ENCODE peak calls at places on chromosomes 12 and 14, in ten cellular contexts. One of them, this sample, is unnamed.
A peak's percentile ranks its signal among the peaks of the same experiment; 100 is the strongest.

GRCh38 chr14:101673873-101674272 is 87.6 kb upstream of the PPP2R5C start:
- DNase-seq in right atrium auricular region: no peak
- DNase-seq in BJ: no peak
- DNase-seq in AG04450: no peak
- DNase-seq in B cell: no peak
- DNase-seq in WTC11: no peak
- DNase-seq in adrenal gland: no peak
- DNase-seq in AG10803: no peak
- DNase-seq in GM12864: no peak
- DNase-seq in endothelial cell of umbilical vein: no peak
- DNase-seq in this sample: no peak

GRCh38 chr12:52874573-52875435 is 26.0 kb upstream of the KRT78 start:
- DNase-seq in BJ: no peak
- DNase-seq in B cell: no peak
- DNase-seq in AG04450: no peak
- DNase-seq in AG10803: no peak
- DNase-seq in endothelial cell of umbilical vein: no peak
- DNase-seq in GM12864: no peak
- DNase-seq in adrenal gland: no peak
- DNase-seq in WTC11: no peak
- DNase-seq in right atrium auricular region: no peak
- DNase-seq in this sample: no peak

GRCh38 chr12:89768586-89769482 is 60.2 kb upstream of the ATP2B1 start:
- DNase-seq in WTC11: no peak
- DNase-seq in B cell: no peak
- DNase-seq in adrenal gland: no peak
- DNase-seq in endothelial cell of umbilical vein: no peak
- DNase-seq in right atrium auricular region: no peak
- DNase-seq in GM12864: no peak
- DNase-seq in AG10803: peak; percentile 97
- DNase-seq in BJ: peak; percentile 98
- DNase-seq in AG04450: peak; percentile 79
- DNase-seq in this sample: no peak

GRCh38 chr14:91575469-91576208 is 65.5 kb upstream of the PPP4R3A start:
- DNase-seq in right atrium auricular region: no peak
- DNase-seq in AG04450: no peak
- DNase-seq in BJ: no peak
- DNase-seq in GM12864: no peak
- DNase-seq in WTC11: no peak
- DNase-seq in adrenal gland: no peak
- DNase-seq in B cell: no peak
- DNase-seq in AG10803: no peak
- DNase-seq in endothelial cell of umbilical vein: no peak
- DNase-seq in this sample: no peak

GRCh38 chr14:62947291-62947690 is 98.0 kb downstream of the KCNH5 start:
- DNase-seq in BJ: no peak
- DNase-seq in right atrium auricular region: no peak
- DNase-seq in adrenal gland: no peak
- DNase-seq in AG10803: no peak
- DNase-seq in GM12864: no peak
- DNase-seq in endothelial cell of umbilical vein: no peak
- DNase-seq in WTC11: no peak
- DNase-seq in B cell: no peak
- DNase-seq in AG04450: no peak
- DNase-seq in this sample: no peak

GRCh38 chr12:131333621-131334440 is 377.1 kb upstream of the SFSWAP start:
- DNase-seq in AG04450: no peak
- DNase-seq in adrenal gland: no peak
- DNase-seq in B cell: peak; percentile 24
- DNase-seq in right atrium auricular region: peak; percentile 34
- DNase-seq in endothelial cell of umbilical vein: no peak
- DNase-seq in AG10803: no peak
- DNase-seq in WTC11: no peak
- DNase-seq in GM12864: no peak
- DNase-seq in BJ: no peak
- DNase-seq in this sample: no peak

GRCh38 chr14:51394391-51394790 is 154.3 kb downstream of the TMX1 start:
- DNase-seq in GM12864: no peak
- DNase-seq in endothelial cell of umbilical vein: peak; percentile 53
- DNase-seq in B cell: no peak
- DNase-seq in WTC11: no peak
- DNase-seq in AG04450: no peak
- DNase-seq in adrenal gland: no peak
- DNase-seq in BJ: peak; percentile 80
- DNase-seq in right atrium auricular region: no peak
- DNase-seq in AG10803: peak; percentile 95
- DNase-seq in this sample: no peak

GRCh38 chr14:104319489-104320241 is 181.3 kb downstream of the KIF26A start:
- DNase-seq in AG04450: no peak
- DNase-seq in adrenal gland: no peak
- DNase-seq in BJ: no peak
- DNase-seq in endothelial cell of umbilical vein: no peak
- DNase-seq in GM12864: no peak
- DNase-seq in AG10803: no peak
- DNase-seq in WTC11: peak; percentile 9
- DNase-seq in B cell: no peak
- DNase-seq in right atrium auricular region: no peak
- DNase-seq in this sample: no peak

GRCh38 chr12:114902665-114903393 is 218.9 kb upstream of the TBX3 start:
- DNase-seq in B cell: no peak
- DNase-seq in BJ: peak; percentile 85
- DNase-seq in AG04450: peak; percentile 81
- DNase-seq in AG10803: peak; percentile 86
- DNase-seq in endothelial cell of umbilical vein: no peak
- DNase-seq in GM12864: no peak
- DNase-seq in WTC11: no peak
- DNase-seq in adrenal gland: no peak
- DNase-seq in right atrium auricular region: no peak
- DNase-seq in this sample: no peak

GRCh38 chr12:31874961-31875608 is 84.1 kb upstream of the RESF1 start:
- DNase-seq in AG04450: peak; percentile 8
- DNase-seq in AG10803: peak; percentile 62
- DNase-seq in WTC11: no peak
- DNase-seq in adrenal gland: peak; percentile 58
- DNase-seq in endothelial cell of umbilical vein: peak; percentile 93
- DNase-seq in B cell: peak; percentile 82
- DNase-seq in GM12864: peak; percentile 69
- DNase-seq in right atrium auricular region: peak; percentile 57
- DNase-seq in BJ: peak; percentile 25
- DNase-seq in this sample: peak; percentile 76

GRCh38 chr12:15677207-15677606 is 112.0 kb downstream of the EPS8 start:
- DNase-seq in GM12864: no peak
- DNase-seq in adrenal gland: no peak
- DNase-seq in BJ: no peak
- DNase-seq in B cell: no peak
- DNase-seq in WTC11: no peak
- DNase-seq in AG10803: no peak
- DNase-seq in right atrium auricular region: no peak
- DNase-seq in AG04450: no peak
- DNase-seq in endothelial cell of umbilical vein: no peak
- DNase-seq in this sample: no peak

GRCh38 chr12:54419088-54419887 is at the start of gene ITGA5:
- DNase-seq in WTC11: peak; percentile 62
- DNase-seq in B cell: no peak
- DNase-seq in adrenal gland: peak; percentile 87
- DNase-seq in right atrium auricular region: peak; percentile 90
- DNase-seq in GM12864: no peak
- DNase-seq in AG04450: no peak
- DNase-seq in BJ: no peak
- DNase-seq in endothelial cell of umbilical vein: peak; percentile 75
- DNase-seq in AG10803: peak; percentile 68
- DNase-seq in this sample: no peak

GRCh38 chr12:118456741-118457140 is 80.4 kb downstream of the SUDS3 start:
- DNase-seq in B cell: no peak
- DNase-seq in adrenal gland: no peak
- DNase-seq in endothelial cell of umbilical vein: no peak
- DNase-seq in BJ: no peak
- DNase-seq in right atrium auricular region: no peak
- DNase-seq in AG10803: no peak
- DNase-seq in GM12864: no peak
- DNase-seq in AG04450: no peak
- DNase-seq in WTC11: no peak
- DNase-seq in this sample: no peak

DNA sequence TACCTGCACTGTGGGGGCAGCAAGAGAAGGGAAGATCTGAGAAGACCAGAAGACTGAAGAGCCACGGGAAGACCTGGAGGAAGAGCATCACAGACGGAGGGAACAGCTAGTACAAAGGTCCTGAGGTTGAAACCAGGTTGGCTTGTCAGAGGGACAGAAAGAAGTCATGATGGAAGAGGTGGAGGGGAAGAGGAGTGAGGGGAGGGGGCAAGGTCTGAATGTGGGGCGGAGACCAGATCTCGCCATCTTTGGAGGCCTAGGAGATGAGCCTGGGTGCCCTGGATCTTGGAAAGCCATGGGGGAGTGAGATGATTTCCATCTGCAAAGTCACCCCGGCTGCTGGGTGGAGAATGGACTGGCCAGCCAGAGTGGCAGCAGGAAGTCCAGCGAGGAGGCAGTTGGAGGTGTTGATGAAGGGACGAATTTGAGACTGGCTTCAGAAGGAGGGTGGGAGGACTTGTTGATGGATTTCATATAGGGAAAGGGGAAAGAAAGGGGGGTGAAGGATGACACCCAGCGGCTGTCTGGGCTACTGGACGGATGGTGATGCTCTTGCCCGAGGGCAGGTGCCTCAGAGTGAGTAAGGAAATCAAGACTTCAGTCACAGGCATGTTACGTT is 14.6 kb upstream of the UBC start:
- DNase-seq in B cell: no peak
- DNase-seq in GM12864: no peak
- DNase-seq in AG04450: no peak
- DNase-seq in right atrium auricular region: no peak
- DNase-seq in BJ: no peak
- DNase-seq in adrenal gland: no peak
- DNase-seq in endothelial cell of umbilical vein: no peak
- DNase-seq in WTC11: no peak
- DNase-seq in AG10803: no peak
- DNase-seq in this sample: no peak
- TF ChIP-seq CTCF in B cell: no peak
- TF ChIP-seq CTCF in GM12864: no peak
- TF ChIP-seq CTCF in AG04450: no peak
- TF ChIP-seq CTCF in right atrium auricular region: no peak
- TF ChIP-seq CTCF in BJ: no peak
- TF ChIP-seq CTCF in adrenal gland: no peak
- TF ChIP-seq CTCF in endothelial cell of umbilical vein: no peak
- TF ChIP-seq CTCF in WTC11: no peak
- TF ChIP-seq CTCF in AG10803: no peak
- TF ChIP-seq CTCF in this sample: no peak

DNA sequence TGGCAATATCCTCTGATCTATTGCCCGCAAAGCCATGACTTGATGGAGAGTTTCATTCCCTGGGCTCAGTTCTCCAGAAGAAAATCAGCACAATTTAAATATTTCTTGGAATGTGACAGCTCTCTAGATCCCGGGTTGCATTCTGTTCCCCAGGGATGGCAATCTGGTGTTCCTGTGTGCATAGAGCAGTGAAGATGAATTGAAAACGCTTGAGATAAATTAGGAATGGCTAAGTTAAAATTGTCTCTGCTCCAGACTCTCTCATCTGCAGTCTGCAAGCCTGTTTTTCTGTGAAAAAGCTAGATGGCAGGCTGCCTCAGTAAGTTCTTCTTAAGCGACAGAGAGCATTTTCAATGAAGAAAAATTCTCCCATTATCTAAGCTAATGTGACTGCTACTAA is 582.5 kb upstream of the MGAT4C start:
- DNase-seq in AG10803: no peak
- DNase-seq in endothelial cell of umbilical vein: no peak
- DNase-seq in AG04450: no peak
- DNase-seq in BJ: no peak
- DNase-seq in WTC11: no peak
- DNase-seq in B cell: no peak
- DNase-seq in GM12864: no peak
- DNase-seq in right atrium auricular region: no peak
- DNase-seq in adrenal gland: no peak
- DNase-seq in this sample: no peak
- TF ChIP-seq CTCF in AG10803: no peak
- TF ChIP-seq CTCF in endothelial cell of umbilical vein: no peak
- TF ChIP-seq CTCF in AG04450: no peak
- TF ChIP-seq CTCF in BJ: no peak
- TF ChIP-seq CTCF in WTC11: no peak
- TF ChIP-seq CTCF in B cell: no peak
- TF ChIP-seq CTCF in GM12864: no peak
- TF ChIP-seq CTCF in right atrium auricular region: no peak
- TF ChIP-seq CTCF in adrenal gland: no peak
- TF ChIP-seq CTCF in this sample: no peak

GRCh38 chr12:3339221-3339620 is 151.8 kb upstream of the PRMT8 start:
- DNase-seq in WTC11: no peak
- DNase-seq in right atrium auricular region: no peak
- DNase-seq in BJ: no peak
- DNase-seq in AG04450: no peak
- DNase-seq in adrenal gland: no peak
- DNase-seq in B cell: no peak
- DNase-seq in AG10803: no peak
- DNase-seq in endothelial cell of umbilical vein: no peak
- DNase-seq in GM12864: no peak
- DNase-seq in this sample: no peak

GRCh38 chr12:3341594-3341993 is 149.4 kb upstream of the PRMT8 start:
- DNase-seq in endothelial cell of umbilical vein: no peak
- DNase-seq in AG04450: no peak
- DNase-seq in B cell: no peak
- DNase-seq in right atrium auricular region: no peak
- DNase-seq in GM12864: no peak
- DNase-seq in adrenal gland: no peak
- DNase-seq in BJ: no peak
- DNase-seq in AG10803: no peak
- DNase-seq in WTC11: no peak
- DNase-seq in this sample: no peak

GRCh38 chr12:3337944-3338343 is 153.1 kb upstream of the PRMT8 start:
- DNase-seq in GM12864: no peak
- DNase-seq in WTC11: no peak
- DNase-seq in BJ: no peak
- DNase-seq in endothelial cell of umbilical vein: no peak
- DNase-seq in AG04450: no peak
- DNase-seq in B cell: no peak
- DNase-seq in adrenal gland: no peak
- DNase-seq in right atrium auricular region: no peak
- DNase-seq in AG10803: no peak
- DNase-seq in this sample: no peak

GRCh38 chr12:3336606-3337311 is 154.2 kb upstream of the PRMT8 start:
- DNase-seq in AG04450: no peak
- DNase-seq in B cell: no peak
- DNase-seq in GM12864: no peak
- DNase-seq in AG10803: no peak
- DNase-seq in adrenal gland: no peak
- DNase-seq in right atrium auricular region: no peak
- DNase-seq in BJ: no peak
- DNase-seq in endothelial cell of umbilical vein: no peak
- DNase-seq in WTC11: no peak
- DNase-seq in this sample: no peak

GRCh38 chr12:3342051-3342450 is 149.0 kb upstream of the PRMT8 start:
- DNase-seq in endothelial cell of umbilical vein: peak; percentile 37
- DNase-seq in B cell: no peak
- DNase-seq in adrenal gland: peak; percentile 26
- DNase-seq in right atrium auricular region: no peak
- DNase-seq in AG04450: no peak
- DNase-seq in GM12864: no peak
- DNase-seq in BJ: no peak
- DNase-seq in WTC11: peak; percentile 61
- DNase-seq in AG10803: peak; percentile 26
- DNase-seq in this sample: peak; percentile 13
- TF ChIP-seq CTCF in endothelial cell of umbilical vein: peak; percentile 23
- TF ChIP-seq CTCF in B cell: no peak
- TF ChIP-seq CTCF in adrenal gland: peak; percentile 16
- TF ChIP-seq CTCF in right atrium auricular region: peak; percentile 52
- TF ChIP-seq CTCF in AG04450: peak; percentile 52
- TF ChIP-seq CTCF in GM12864: peak; percentile 38
- TF ChIP-seq CTCF in BJ: peak; percentile 57
- TF ChIP-seq CTCF in WTC11: no peak
- TF ChIP-seq CTCF in AG10803: peak; percentile 53
- TF ChIP-seq CTCF in this sample: peak; percentile 38

GRCh38 chr14:34266344-34266743 is 195.7 kb downstream of the SPTSSA start:
- DNase-seq in WTC11: no peak
- DNase-seq in AG10803: no peak
- DNase-seq in GM12864: no peak
- DNase-seq in AG04450: no peak
- DNase-seq in adrenal gland: no peak
- DNase-seq in BJ: no peak
- DNase-seq in right atrium auricular region: no peak
- DNase-seq in B cell: no peak
- DNase-seq in endothelial cell of umbilical vein: no peak
- DNase-seq in this sample: no peak
- TF ChIP-seq CTCF in WTC11: no peak
- TF ChIP-seq CTCF in AG10803: no peak
- TF ChIP-seq CTCF in GM12864: no peak
- TF ChIP-seq CTCF in AG04450: no peak
- TF ChIP-seq CTCF in adrenal gland: no peak
- TF ChIP-seq CTCF in BJ: no peak
- TF ChIP-seq CTCF in right atrium auricular region: no peak
- TF ChIP-seq CTCF in B cell: no peak
- TF ChIP-seq CTCF in endothelial cell of umbilical vein: no peak
- TF ChIP-seq CTCF in this sample: no peak